ENCODE peak calls at places on chromosomes 3 and 15, in six cellular contexts. D, T, G, N, L and X are unnamed samples.

GRCh38 chr15:48472756-48473155 is 141.5 kb downstream of the DUT start:
- DNase-seq in N (peak), T (no peak), D (no peak), L (no peak), G (peak), X (no peak)

GRCh38 chr3:66428733-66429132 is 72.1 kb downstream of the LRIG1 start:
- DNase-seq in T (no peak), N (peak), G (peak), L (no peak), D (peak), X (peak)

GRCh38 chr3:141049681-141050080 is 1.5 kb upstream of the SPSB4 start:
- DNase-seq in T (no peak), D (no peak), G (peak), N (no peak), L (peak), X (peak)

GRCh38 chr3:156675744-156676466 is 1.5 kb downstream of the TIPARP start:
- DNase-seq in L (no peak), N (peak), T (no peak), G (peak), D (peak), X (peak)

GRCh38 chr3:111929484-111929883 is 49.3 kb upstream of the ABHD10 start:
- DNase-seq in L (no peak), G (no peak), N (no peak), T (no peak), D (no peak), X (no peak)

GRCh38 chr3:85576091-85576690 is 617.4 kb downstream of the CADM2 start:
- DNase-seq in D (peak), T (peak), L (peak), G (peak), N (no peak), X (peak)

GRCh38 chr15:49044002-49044401 is 2.2 kb downstream of the SECISBP2L start:
- DNase-seq in L (no peak), G (peak), T (no peak), D (no peak), N (no peak), X (no peak)

GRCh38 chr3:129343643-129344360 is 65.1 kb downstream of the HMCES start:
- DNase-seq in N (no peak), T (peak), D (no peak), G (peak), L (peak), X (peak)

GRCh38 chr15:77474987-77475385 is 54.3 kb downstream of the HMG20A start:
- DNase-seq in G (no peak), D (no peak), L (no peak), N (no peak), T (no peak), X (no peak)

GRCh38 chr3:13194285-13195209 is 121.3 kb upstream of the IQSEC1 start:
- DNase-seq in L (no peak), D (no peak), N (no peak), T (no peak), G (no peak), X (peak)

GRCh38 chr3:53045784-53046170 is at the start of gene SFMBT1:
- DNase-seq in L (peak), G (peak), D (no peak), T (peak), N (no peak), X (peak)

GRCh38 chr3:69115731-69116130 is 6.7 kb downstream of the LMOD3 start:
- DNase-seq in L (no peak), T (peak), N (peak), D (peak), G (peak), X (peak)

GRCh38 chr3:126523745-126524428 is at the start of gene CHST13:
- DNase-seq in T (no peak), G (peak), D (no peak), N (peak), L (peak), X (peak)

GRCh38 chr15:60301024-60301423 is 96.8 kb downstream of the ANXA2 start:
- DNase-seq in L (no peak), G (peak), T (no peak), D (no peak), N (no peak), X (no peak)

GRCh38 chr3:16480861-16481569 is 32.5 kb downstream of the RFTN1 start:
- DNase-seq in G (peak), L (peak), T (peak), N (peak), D (no peak), X (no peak)

DNA sequence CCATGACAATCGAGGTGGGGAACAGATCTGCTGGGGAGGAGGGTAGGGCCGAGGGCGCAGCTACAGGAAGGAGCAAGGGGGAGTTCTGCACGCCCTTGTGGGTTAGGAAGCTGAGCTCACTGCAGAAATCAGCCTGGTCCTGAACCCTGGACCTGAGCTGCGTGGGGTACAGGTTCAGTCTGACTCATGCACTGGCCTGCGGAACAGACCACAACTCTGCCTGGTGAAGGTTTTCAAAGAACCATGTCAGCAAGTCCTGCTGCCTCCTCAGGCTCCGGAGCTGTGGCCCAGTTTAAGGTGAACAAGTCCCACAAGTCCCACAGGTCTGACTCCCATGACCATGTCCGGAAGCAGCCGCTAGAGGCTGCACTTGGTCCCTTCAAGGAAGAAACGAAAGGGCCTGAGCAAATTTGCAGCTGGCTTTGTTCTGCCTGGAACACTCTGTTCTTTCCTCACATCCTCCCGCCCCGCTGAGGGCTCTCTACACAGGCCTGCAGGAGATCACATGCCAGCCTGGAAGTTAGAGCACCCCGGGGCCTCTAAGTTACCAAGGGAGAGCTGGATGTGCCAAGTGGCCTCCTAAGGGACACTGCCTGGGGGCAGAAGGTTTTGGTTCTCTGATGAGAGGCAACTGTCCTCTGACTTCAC is 49.3 kb upstream of the AKAP13 start:
- DNase-seq in D (peak), G (peak), T (peak), N (peak), L (peak), X (peak)
- H3K4me2 ChIP-seq in D (no peak), G (peak), T (peak), N (peak), L (no peak), X (peak)

DNA sequence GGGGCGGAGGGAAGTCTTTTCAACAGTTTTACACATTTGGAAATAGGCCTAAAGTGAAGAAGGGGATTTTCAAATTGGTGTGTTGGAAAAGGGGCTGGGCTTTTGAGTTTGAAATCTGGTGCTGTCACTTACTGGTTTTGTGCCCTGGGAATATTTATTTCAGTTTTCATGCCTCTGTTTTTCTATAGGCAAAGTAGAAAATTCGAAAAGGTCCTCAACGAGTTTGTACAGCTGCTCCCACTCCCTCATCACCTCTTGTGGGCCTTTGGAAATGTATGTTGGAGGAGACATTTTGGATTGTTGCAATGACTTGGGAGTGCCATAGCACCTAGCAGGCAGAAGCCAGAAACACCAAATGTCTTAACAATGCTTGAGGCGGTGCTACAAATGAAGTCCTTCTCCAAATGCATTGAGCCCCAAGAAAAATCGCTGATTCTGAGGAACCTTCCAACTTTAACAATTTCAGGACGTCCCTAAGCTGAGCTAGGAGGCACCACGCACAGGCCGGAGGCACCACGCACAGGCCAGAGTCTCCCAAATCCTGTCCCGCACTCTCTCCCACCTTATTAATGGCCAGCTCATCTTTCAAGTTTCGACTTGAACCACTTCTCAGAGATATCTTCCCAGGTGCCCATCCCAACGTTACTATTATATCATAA is 639 bp upstream of the POLR2M start:
- DNase-seq in T (no peak), L (no peak), N (no peak), G (no peak), D (no peak), X (no peak)
- H3K4me3 ChIP-seq in T (peak), L (peak), N (peak), G (peak), D (peak), X (peak)

DNA sequence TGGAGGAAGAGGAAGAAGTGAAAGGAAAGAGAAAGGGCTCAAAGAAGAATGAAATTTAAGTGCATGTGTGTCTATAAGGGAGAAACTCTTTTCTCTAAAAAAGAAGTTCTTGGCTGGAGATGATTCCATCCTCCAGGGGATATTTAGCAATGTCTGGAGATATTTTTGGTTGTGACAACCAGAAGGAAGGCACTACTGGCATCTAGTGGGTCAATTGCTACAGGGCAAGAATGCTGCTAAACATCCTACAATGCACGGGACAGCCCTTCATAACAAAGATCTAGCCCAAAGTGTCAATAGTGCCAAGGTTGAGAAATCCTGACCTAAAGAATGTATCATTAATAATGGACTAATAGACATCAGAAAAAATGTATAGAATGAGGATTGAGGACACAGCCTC is 57.4 kb upstream of the ST3GAL6 start:
- DNase-seq in N (no peak), D (no peak), L (no peak), G (peak), T (no peak), X (no peak)
- H3K4me2 ChIP-seq in N (no peak), D (no peak), L (no peak), G (no peak), T (no peak), X (peak)

GRCh38 chr15:95286911-95287769 is 1043.4 kb upstream of the NR2F2 start:
- DNase-seq in G (no peak), N (peak), T (peak), L (peak), D (no peak), X (no peak)

GRCh38 chr15:95284933-95285401 is 1045.5 kb upstream of the NR2F2 start:
- DNase-seq in D (no peak), N (peak), G (peak), T (peak), L (peak), X (peak)

GRCh38 chr15:95286316-95286880 is 1044.1 kb upstream of the NR2F2 start:
- DNase-seq in L (peak), D (no peak), T (no peak), G (no peak), N (no peak), X (no peak)

GRCh38 chr15:95281470-95281869 is 1049.0 kb upstream of the NR2F2 start:
- DNase-seq in L (no peak), D (no peak), G (no peak), T (no peak), N (peak), X (no peak)

GRCh38 chr15:95284487-95284886 is 1046.0 kb upstream of the NR2F2 start:
- DNase-seq in D (no peak), N (no peak), L (no peak), T (peak), G (no peak), X (no peak)
- H3K4me3 ChIP-seq in D (no peak), N (no peak), L (peak), T (peak), G (no peak), X (no peak)

GRCh38 chr3:160982497-160982896 is 122.7 kb downstream of the B3GALNT1 start:
- DNase-seq in D (no peak), T (no peak), G (no peak), L (no peak), N (no peak), X (no peak)

GRCh38 chr3:160980740-160981139 is 124.4 kb downstream of the B3GALNT1 start:
- DNase-seq in N (no peak), L (no peak), G (no peak), D (no peak), T (no peak), X (no peak)

GRCh38 chr3:160977776-160978175 is 127.4 kb downstream of the B3GALNT1 start:
- DNase-seq in T (no peak), N (no peak), L (no peak), D (no peak), G (no peak), X (no peak)

GRCh38 chr3:160986060-160986459 is 119.1 kb downstream of the B3GALNT1 start:
- DNase-seq in T (no peak), D (no peak), L (no peak), G (no peak), N (no peak), X (no peak)

DNA sequence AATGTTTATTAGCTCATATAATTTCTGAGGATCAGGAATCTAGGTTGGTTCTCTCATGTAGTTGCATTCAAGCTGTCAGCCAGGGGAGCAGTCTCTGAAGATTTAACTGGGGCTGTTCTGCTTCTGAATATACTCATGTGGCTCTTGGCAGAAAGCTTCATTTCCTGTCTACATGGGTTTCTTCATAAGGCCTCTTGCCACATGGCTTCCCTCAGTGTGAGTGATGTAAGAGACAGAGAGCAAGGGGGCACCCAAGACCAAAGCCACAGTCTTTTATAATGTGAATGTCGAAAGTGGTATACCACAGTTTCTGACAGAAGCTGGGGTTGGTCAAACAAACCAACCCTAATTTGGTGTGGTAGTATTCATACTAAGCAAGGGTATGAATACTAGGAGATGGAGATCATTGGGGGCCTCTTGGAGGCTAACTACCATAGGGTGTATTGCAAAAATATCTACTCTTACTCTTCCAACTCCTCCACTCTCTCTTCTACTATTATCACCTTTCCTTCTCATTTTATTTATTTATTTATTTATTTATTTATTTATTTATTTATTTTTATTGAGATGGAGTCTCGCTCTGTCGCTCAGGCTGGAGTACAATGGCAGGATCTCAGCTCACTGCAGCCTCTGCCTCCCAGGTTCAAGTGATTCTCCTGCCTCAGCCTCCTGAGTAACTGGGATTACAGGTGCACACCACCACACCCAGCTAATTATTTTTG is 123.8 kb downstream of the B3GALNT1 start:
- DNase-seq in N (peak), T (no peak), G (no peak), L (no peak), D (no peak), X (no peak)
- H3K4me2 ChIP-seq in N (no peak), T (no peak), G (no peak), L (no peak), D (no peak), X (no peak)

GRCh38 chr15:50189630-50190029 is 7.6 kb downstream of the SLC27A2 start:
- DNase-seq in G (no peak), T (no peak), N (no peak), D (no peak), L (no peak), X (no peak)
- H3K4me3 ChIP-seq in G (no peak), T (no peak), N (no peak), D (no peak), L (no peak), X (no peak)

GRCh38 chr15:73539726-73540125 is 93.5 kb downstream of the NPTN start:
- DNase-seq in L (no peak), N (no peak), T (no peak), D (no peak), G (no peak), X (no peak)
- H3K4me2 ChIP-seq in L (no peak), N (no peak), T (no peak), D (no peak), G (no peak), X (no peak)

DNA sequence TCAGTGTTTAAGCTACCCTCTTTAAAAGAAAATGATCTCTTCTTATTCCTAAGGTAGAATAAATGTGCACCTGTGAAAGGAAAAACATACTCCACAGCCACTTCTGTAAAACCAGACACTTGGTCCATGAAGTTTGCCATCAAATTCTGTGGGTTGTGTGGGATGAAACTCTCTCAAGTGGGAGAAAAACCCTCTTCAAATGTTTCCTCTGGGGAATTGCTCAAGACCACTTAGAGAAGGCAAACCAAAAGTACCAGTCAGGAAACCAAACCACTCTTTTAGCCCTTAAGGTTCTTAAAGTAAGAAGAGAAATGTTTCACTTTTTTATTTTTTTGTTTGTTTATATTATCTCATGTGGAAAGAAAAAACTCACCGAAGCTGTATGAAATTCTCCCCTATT is 1.2 kb downstream of the COL8A1 start:
- DNase-seq in T (no peak), D (no peak), N (no peak), G (peak), L (no peak), X (no peak)
- H3K4me3 ChIP-seq in T (no peak), D (peak), N (peak), G (peak), L (no peak), X (peak)